ENCODE peak calls at places on chromosomes 13 and 19, in ten cellular contexts. R is H9, X is right cardiac atrium, T is GM23338, M is foreskin keratinocyte, H is cardiac muscle cell, F is esophagus muscularis mucosa, B is ascending aorta, E is psoas muscle, Z is colonic mucosa. N is an unnamed sample.

GRCh38 chr13:51158923-51159322 is 47.8 kb upstream of the C13orf42 start:
- DNase-seq in R (no peak), X (no peak), T (no peak), M (no peak), H (peak; percentile 38), F (peak; percentile 82), B (no peak), E (no peak), Z (no peak), N (no peak)

GRCh38 chr19:17103177-17103576 is 27.6 kb downstream of the MYO9B start:
- DNase-seq in R (peak; percentile 75), X (no peak), T (peak; percentile 90), M (no peak), H (peak; percentile 59), F (no peak), B (no peak), E (no peak), Z (no peak), N (no peak)

GRCh38 chr19:39916236-39916635 is 18.2 kb downstream of the FCGBP start:
- DNase-seq in R (no peak), X (no peak), T (no peak), M (no peak), H (no peak), F (no peak), B (no peak), E (no peak), Z (peak; percentile 18), N (peak; percentile 41)

GRCh38 chr19:16293133-16294085 is 31.2 kb upstream of the KLF2 start:
- DNase-seq in R (no peak), X (peak; percentile 86), T (no peak), M (no peak), H (peak; percentile 100), F (peak; percentile 96), B (peak; percentile 39), E (peak; percentile 84), Z (peak; percentile 68), N (no peak)

GRCh38 chr13:52798770-52799430 is 49.5 kb downstream of the PCDH8 start:
- DNase-seq in R (no peak), X (no peak), T (no peak), M (no peak), H (no peak), F (no peak), B (no peak), E (no peak), Z (no peak), N (no peak)

GRCh38 chr19:18185538-18185937 is 7.5 kb upstream of the MPV17L2 start:
- DNase-seq in R (peak; percentile 55), X (no peak), T (peak; percentile 60), M (no peak), H (no peak), F (no peak), B (no peak), E (no peak), Z (no peak), N (no peak)

GRCh38 chr19:772730-773436 is 22.0 kb downstream of the MISP start:
- DNase-seq in R (peak; percentile 83), X (no peak), T (peak; percentile 72), M (no peak), H (no peak), F (no peak), B (no peak), E (no peak), Z (no peak), N (no peak)

GRCh38 chr13:75513271-75513670 is 24.4 kb downstream of the COMMD6 start:
- DNase-seq in R (no peak), X (no peak), T (no peak), M (no peak), H (no peak), F (no peak), B (no peak), E (no peak), Z (no peak), N (no peak)

DNA sequence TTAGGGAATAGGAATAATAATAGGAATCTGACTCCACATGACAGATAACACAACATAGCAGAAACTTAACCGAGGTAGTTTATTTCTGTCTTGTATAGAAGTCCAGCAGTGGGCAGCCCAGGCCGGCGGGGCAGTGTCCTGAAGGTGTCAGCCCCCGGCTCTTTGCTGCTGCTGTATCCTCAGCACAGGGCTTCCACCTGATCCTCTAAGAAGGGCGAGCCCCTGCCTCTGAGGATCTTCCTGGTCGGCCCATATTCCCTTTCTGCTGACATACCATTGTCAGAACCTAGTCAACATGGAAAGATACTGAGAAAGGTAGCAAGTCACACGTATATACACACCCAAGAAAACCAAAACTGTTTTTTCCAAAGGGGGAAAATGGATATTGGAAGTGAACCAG is 56.2 kb upstream of the GPR183 start:
- DNase-seq in R (no peak), X (no peak), T (no peak), M (no peak), H (no peak), F (no peak), B (no peak), E (no peak), Z (no peak), N (no peak)
- H3K4me1 ChIP-seq in R (no peaks in the 10 kb centered on the region), X (no peaks in the 10 kb centered on the region), T (peaks cover 5% of the 10 kb centered on the region), M (no peaks in the 10 kb centered on the region), H (peaks cover 27% of the 10 kb centered on the region), F (peaks cover 9% of the 10 kb centered on the region), B (no peaks in the 10 kb centered on the region), E (peaks cover 6% of the 10 kb centered on the region), Z (no peaks in the 10 kb centered on the region), N (peaks cover 98% of the 10 kb centered on the region)

GRCh38 chr19:30369833-30370232 is 2.4 kb upstream of the ZNF536 start:
- DNase-seq in R (no peak), X (no peak), T (no peak), M (no peak), H (no peak), F (no peak), B (no peak), E (no peak), Z (no peak), N (no peak)

GRCh38 chr19:30365121-30365800 is 6.9 kb upstream of the ZNF536 start:
- DNase-seq in R (no peak), X (no peak), T (no peak), M (no peak), H (no peak), F (no peak), B (no peak), E (no peak), Z (no peak), N (no peak)

GRCh38 chr19:30367001-30367400 is 5.2 kb upstream of the ZNF536 start:
- DNase-seq in R (no peak), X (no peak), T (no peak), M (no peak), H (no peak), F (no peak), B (no peak), E (no peak), Z (no peak), N (no peak)

GRCh38 chr19:30366282-30366681 is 5.9 kb upstream of the ZNF536 start:
- DNase-seq in R (no peak), X (no peak), T (no peak), M (no peak), H (no peak), F (no peak), B (no peak), E (no peak), Z (no peak), N (no peak)

GRCh38 chr19:30367421-30367820 is 4.8 kb upstream of the ZNF536 start:
- DNase-seq in R (no peak), X (no peak), T (no peak), M (no peak), H (no peak), F (no peak), B (no peak), E (no peak), Z (no peak), N (no peak)
- H3K27me3 ChIP-seq in R (no peaks in the 10 kb centered on the region), X (no peaks in the 10 kb centered on the region), T (no peaks in the 10 kb centered on the region), M (peaks cover under 1% of the 10 kb centered on the region), H (peaks cover 69% of the 10 kb centered on the region), F (peaks cover 39% of the 10 kb centered on the region), B (no peaks in the 10 kb centered on the region), E (peaks cover 4% of the 10 kb centered on the region), Z (no peaks in the 10 kb centered on the region), N (no peaks in the 10 kb centered on the region)

GRCh38 chr13:97306106-97306505 is 84.0 kb downstream of the MBNL2 start:
- DNase-seq in R (no peak), X (no peak), T (no peak), M (no peak), H (no peak), F (no peak), B (no peak), E (no peak), Z (no peak), N (no peak)

GRCh38 chr13:97300871-97301270 is 78.7 kb downstream of the MBNL2 start:
- DNase-seq in R (no peak), X (no peak), T (no peak), M (no peak), H (no peak), F (no peak), B (no peak), E (no peak), Z (no peak), N (no peak)

GRCh38 chr13:97302611-97303010 is 80.5 kb downstream of the MBNL2 start:
- DNase-seq in R (no peak), X (peak; percentile 27), T (no peak), M (no peak), H (no peak), F (no peak), B (no peak), E (no peak), Z (no peak), N (no peak)

GRCh38 chr13:97298816-97299215 is 76.7 kb downstream of the MBNL2 start:
- DNase-seq in R (no peak), X (no peak), T (no peak), M (no peak), H (no peak), F (no peak), B (no peak), E (no peak), Z (no peak), N (no peak)

GRCh38 chr13:97301382-97302095 is 79.4 kb downstream of the MBNL2 start:
- DNase-seq in R (no peak), X (peak; percentile 41), T (no peak), M (no peak), H (no peak), F (no peak), B (no peak), E (no peak), Z (no peak), N (no peak)
- H3K4me1 ChIP-seq in R (no peaks in the 10 kb centered on the region), X (peaks cover 20% of the 10 kb centered on the region), T (no peaks in the 10 kb centered on the region), M (peaks cover 26% of the 10 kb centered on the region), H (no peaks in the 10 kb centered on the region), F (peaks cover 56% of the 10 kb centered on the region), B (no peaks in the 10 kb centered on the region), E (peaks cover 62% of the 10 kb centered on the region), Z (no peaks in the 10 kb centered on the region), N (peaks cover 36% of the 10 kb centered on the region)

GRCh38 chr13:112901951-112902651 is 66.9 kb upstream of the MCF2L start:
- DNase-seq in R (peak; percentile 36), X (peak; percentile 24), T (no peak), M (no peak), H (no peak), F (no peak), B (no peak), E (no peak), Z (no peak), N (peak; percentile 50)

GRCh38 chr13:112899618-112900600 is 69.1 kb upstream of the MCF2L start:
- DNase-seq in R (peak; percentile 17), X (peak; percentile 41), T (no peak), M (no peak), H (no peak), F (no peak), B (no peak), E (peak; percentile 39), Z (no peak), N (peak; percentile 60)

GRCh38 chr13:112898786-112899617 is 70.0 kb upstream of the MCF2L start:
- DNase-seq in R (no peak), X (peak; percentile 47), T (no peak), M (no peak), H (no peak), F (no peak), B (no peak), E (no peak), Z (no peak), N (peak; percentile 64)

GRCh38 chr13:112902669-112903068 is 66.3 kb upstream of the MCF2L start:
- DNase-seq in R (no peak), X (peak; percentile 30), T (no peak), M (no peak), H (no peak), F (no peak), B (no peak), E (no peak), Z (no peak), N (peak; percentile 27)

GRCh38 chr13:112900691-112901091 is 68.3 kb upstream of the MCF2L start:
- DNase-seq in R (peak; percentile 29), X (peak; percentile 40), T (no peak), M (no peak), H (no peak), F (no peak), B (no peak), E (no peak), Z (no peak), N (peak; percentile 69)
- H3K27me3 ChIP-seq in R (no peaks in the 10 kb centered on the region), X (no peaks in the 10 kb centered on the region), T (no peaks in the 10 kb centered on the region), M (peaks cover 29% of the 10 kb centered on the region), H (no peaks in the 10 kb centered on the region), F (peaks cover 57% of the 10 kb centered on the region), B (peaks cover under 1% of the 10 kb centered on the region), E (peaks cover 7% of the 10 kb centered on the region), Z (no peaks in the 10 kb centered on the region), N (peaks cover 10% of the 10 kb centered on the region)